ENCODE peak calls at places on chromosomes 7 and 10, in six cellular contexts. One of them, this sample, is unnamed.

GRCh38 chr7:51899611-51900010 is 583.0 kb upstream of the COBL start:
- DNase-seq in stomach: no peak
- DNase-seq in psoas muscle: no peak
- DNase-seq in fibroblast of the aortic adventitia: no peak
- DNase-seq in brain microvascular endothelial cell: no peak
- DNase-seq in endothelial cell: no peak
- DNase-seq in this sample: no peak

GRCh38 chr7:55133630-55134392 is 115.0 kb downstream of the EGFR start:
- DNase-seq in stomach: peak; percentile 51
- DNase-seq in psoas muscle: peak; percentile 67
- DNase-seq in fibroblast of the aortic adventitia: peak; percentile 99
- DNase-seq in brain microvascular endothelial cell: peak; percentile 99
- DNase-seq in endothelial cell: no peak
- DNase-seq in this sample: no peak

GRCh38 chr10:51800725-51801455 is 101.5 kb upstream of the CSTF2T start:
- DNase-seq in stomach: no peak
- DNase-seq in psoas muscle: no peak
- DNase-seq in fibroblast of the aortic adventitia: no peak
- DNase-seq in brain microvascular endothelial cell: no peak
- DNase-seq in endothelial cell: no peak
- DNase-seq in this sample: no peak

GRCh38 chr7:17640730-17641377 is 299.4 kb downstream of the SNX13 start:
- DNase-seq in stomach: no peak
- DNase-seq in psoas muscle: no peak
- DNase-seq in fibroblast of the aortic adventitia: peak; percentile 55
- DNase-seq in brain microvascular endothelial cell: peak; percentile 52
- DNase-seq in endothelial cell: peak; percentile 39
- DNase-seq in this sample: no peak

GRCh38 chr10:74683621-74684114 is 142.7 kb upstream of the KAT6B start:
- DNase-seq in stomach: no peak
- DNase-seq in psoas muscle: no peak
- DNase-seq in fibroblast of the aortic adventitia: peak; percentile 9
- DNase-seq in brain microvascular endothelial cell: no peak
- DNase-seq in endothelial cell: no peak
- DNase-seq in this sample: no peak

GRCh38 chr10:122849900-122850605 is 4.4 kb upstream of the CUZD1 start:
- DNase-seq in stomach: no peak
- DNase-seq in psoas muscle: no peak
- DNase-seq in fibroblast of the aortic adventitia: no peak
- DNase-seq in brain microvascular endothelial cell: no peak
- DNase-seq in endothelial cell: no peak
- DNase-seq in this sample: no peak

GRCh38 chr7:150514748-150515222 is at the start of gene GIMAP7:
- DNase-seq in stomach: no peak
- DNase-seq in psoas muscle: no peak
- DNase-seq in fibroblast of the aortic adventitia: no peak
- DNase-seq in brain microvascular endothelial cell: no peak
- DNase-seq in endothelial cell: no peak
- DNase-seq in this sample: no peak

GRCh38 chr7:46126901-46127300 is 205.8 kb upstream of the IGFBP3 start:
- DNase-seq in stomach: no peak
- DNase-seq in psoas muscle: no peak
- DNase-seq in fibroblast of the aortic adventitia: no peak
- DNase-seq in brain microvascular endothelial cell: no peak
- DNase-seq in endothelial cell: no peak
- DNase-seq in this sample: no peak

GRCh38 chr7:84248843-84249242 is 54.3 kb upstream of the SEMA3A start:
- DNase-seq in stomach: no peak
- DNase-seq in psoas muscle: no peak
- DNase-seq in fibroblast of the aortic adventitia: no peak
- DNase-seq in brain microvascular endothelial cell: no peak
- DNase-seq in endothelial cell: no peak
- DNase-seq in this sample: no peak

GRCh38 chr10:102783541-102783930 is 39.8 kb downstream of the WBP1L start:
- DNase-seq in stomach: no peak
- DNase-seq in psoas muscle: no peak
- DNase-seq in fibroblast of the aortic adventitia: no peak
- DNase-seq in brain microvascular endothelial cell: no peak
- DNase-seq in endothelial cell: no peak
- DNase-seq in this sample: no peak

GRCh38 chr7:144670251-144670650 is 165.6 kb downstream of the TPK1 start:
- DNase-seq in stomach: no peak
- DNase-seq in psoas muscle: no peak
- DNase-seq in fibroblast of the aortic adventitia: peak; percentile 40
- DNase-seq in brain microvascular endothelial cell: no peak
- DNase-seq in endothelial cell: no peak
- DNase-seq in this sample: no peak
- TF ChIP-seq CTCF in stomach: no peak
- TF ChIP-seq CTCF in psoas muscle: no peak
- TF ChIP-seq CTCF in fibroblast of the aortic adventitia: peak; percentile 26
- TF ChIP-seq CTCF in brain microvascular endothelial cell: peak; percentile 10
- TF ChIP-seq CTCF in endothelial cell: no peak
- TF ChIP-seq CTCF in this sample: peak; percentile 27

GRCh38 chr7:4745971-4746919 is 29.2 kb upstream of the AP5Z1 start:
- DNase-seq in stomach: peak; percentile 40
- DNase-seq in psoas muscle: no peak
- DNase-seq in fibroblast of the aortic adventitia: peak; percentile 80
- DNase-seq in brain microvascular endothelial cell: peak; percentile 76
- DNase-seq in endothelial cell: no peak
- DNase-seq in this sample: no peak

GRCh38 chr7:4747013-4747412 is 28.4 kb upstream of the AP5Z1 start:
- DNase-seq in stomach: no peak
- DNase-seq in psoas muscle: no peak
- DNase-seq in fibroblast of the aortic adventitia: no peak
- DNase-seq in brain microvascular endothelial cell: no peak
- DNase-seq in endothelial cell: no peak
- DNase-seq in this sample: no peak

GRCh38 chr7:4742852-4743251 is 32.6 kb upstream of the AP5Z1 start:
- DNase-seq in stomach: no peak
- DNase-seq in psoas muscle: no peak
- DNase-seq in fibroblast of the aortic adventitia: no peak
- DNase-seq in brain microvascular endothelial cell: no peak
- DNase-seq in endothelial cell: no peak
- DNase-seq in this sample: no peak

GRCh38 chr7:4745265-4745919 is 30.0 kb upstream of the AP5Z1 start:
- DNase-seq in stomach: no peak
- DNase-seq in psoas muscle: no peak
- DNase-seq in fibroblast of the aortic adventitia: no peak
- DNase-seq in brain microvascular endothelial cell: no peak
- DNase-seq in endothelial cell: no peak
- DNase-seq in this sample: no peak

GRCh38 chr7:4744391-4745264 is 30.8 kb upstream of the AP5Z1 start:
- DNase-seq in stomach: peak; percentile 97
- DNase-seq in psoas muscle: peak; percentile 99
- DNase-seq in fibroblast of the aortic adventitia: peak; percentile 99
- DNase-seq in brain microvascular endothelial cell: peak; percentile 99
- DNase-seq in endothelial cell: peak; percentile 97
- DNase-seq in this sample: peak; percentile 91
- TF ChIP-seq CTCF in stomach: no peak
- TF ChIP-seq CTCF in psoas muscle: no peak
- TF ChIP-seq CTCF in fibroblast of the aortic adventitia: no peak
- TF ChIP-seq CTCF in brain microvascular endothelial cell: peak; percentile 2
- TF ChIP-seq CTCF in endothelial cell: no peak
- TF ChIP-seq CTCF in this sample: no peak

GRCh38 chr10:93821051-93821772 is 63.5 kb downstream of the LGI1 start:
- DNase-seq in stomach: no peak
- DNase-seq in psoas muscle: no peak
- DNase-seq in fibroblast of the aortic adventitia: peak; percentile 71
- DNase-seq in brain microvascular endothelial cell: no peak
- DNase-seq in endothelial cell: no peak
- DNase-seq in this sample: no peak
- TF ChIP-seq CTCF in stomach: no peak
- TF ChIP-seq CTCF in psoas muscle: peak; percentile 29
- TF ChIP-seq CTCF in fibroblast of the aortic adventitia: peak; percentile 51
- TF ChIP-seq CTCF in brain microvascular endothelial cell: peak; percentile 38
- TF ChIP-seq CTCF in endothelial cell: peak; percentile 27
- TF ChIP-seq CTCF in this sample: peak; percentile 93

DNA sequence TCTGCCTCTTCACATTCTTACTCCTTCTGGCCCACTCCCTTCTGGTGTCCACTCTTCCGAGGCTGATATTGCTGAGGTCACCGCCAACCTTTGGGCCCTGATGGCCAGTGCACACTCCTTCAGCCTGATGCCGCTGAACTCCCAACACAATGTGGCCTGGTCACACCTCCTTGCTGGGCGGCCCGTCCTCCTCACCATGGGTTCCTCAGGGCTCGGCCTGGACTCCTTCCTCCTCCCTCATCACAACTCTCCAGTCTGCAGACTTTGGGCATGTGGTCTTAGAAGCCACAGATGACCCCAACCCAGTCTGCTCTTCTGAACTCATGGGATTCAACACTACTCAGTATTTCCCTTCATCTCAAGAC is 583.0 kb upstream of the MGMT start:
- DNase-seq in stomach: no peak
- DNase-seq in psoas muscle: no peak
- DNase-seq in fibroblast of the aortic adventitia: no peak
- DNase-seq in brain microvascular endothelial cell: no peak
- DNase-seq in endothelial cell: no peak
- DNase-seq in this sample: no peak
- TF ChIP-seq CTCF in stomach: no peak
- TF ChIP-seq CTCF in psoas muscle: no peak
- TF ChIP-seq CTCF in fibroblast of the aortic adventitia: no peak
- TF ChIP-seq CTCF in brain microvascular endothelial cell: no peak
- TF ChIP-seq CTCF in endothelial cell: no peak
- TF ChIP-seq CTCF in this sample: no peak

DNA sequence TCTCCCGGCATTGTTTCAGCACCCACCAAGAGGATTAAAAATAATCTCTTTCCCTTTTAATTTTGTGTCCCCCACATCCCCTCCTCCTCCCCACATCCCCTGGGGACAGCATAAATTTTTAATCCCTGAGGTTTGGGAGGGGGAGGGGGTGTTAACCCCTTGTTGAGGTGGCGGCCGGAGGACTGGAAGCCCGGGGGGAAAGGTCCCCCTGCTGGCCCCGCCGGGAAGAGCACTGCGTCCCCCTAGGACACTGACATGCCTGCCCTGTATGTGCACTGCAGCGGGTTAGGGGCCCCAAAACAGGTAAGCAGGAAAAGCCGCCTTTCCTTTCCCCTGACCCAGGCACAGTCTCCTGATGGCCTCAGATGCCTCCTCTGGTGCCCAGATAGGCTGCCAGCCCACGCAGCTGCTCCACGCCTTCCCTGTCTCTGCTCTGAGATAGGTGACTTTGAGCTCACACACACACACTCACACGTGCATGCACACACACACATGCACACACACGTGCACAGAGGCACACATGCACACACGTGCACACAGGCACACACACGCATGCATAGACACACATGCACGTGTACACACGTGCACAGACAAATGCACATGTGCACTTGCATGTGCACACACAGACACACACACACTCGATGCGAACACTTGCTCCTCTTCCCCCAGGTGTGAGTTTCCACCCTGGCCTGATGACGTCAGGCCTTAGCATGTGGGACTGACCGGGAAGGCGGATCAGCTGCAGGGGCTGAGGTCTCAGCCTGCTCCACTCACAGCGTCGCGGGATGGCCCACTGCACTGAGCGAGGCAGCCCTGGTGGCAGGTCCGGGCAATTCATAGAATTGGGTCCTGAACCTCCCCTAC is 12.3 kb downstream of the CNPY1 start:
- DNase-seq in stomach: no peak
- DNase-seq in psoas muscle: no peak
- DNase-seq in fibroblast of the aortic adventitia: no peak
- DNase-seq in brain microvascular endothelial cell: no peak
- DNase-seq in endothelial cell: peak; percentile 75
- DNase-seq in this sample: peak; percentile 72
- TF ChIP-seq CTCF in stomach: no peak
- TF ChIP-seq CTCF in psoas muscle: peak; percentile 37
- TF ChIP-seq CTCF in fibroblast of the aortic adventitia: peak; percentile 54
- TF ChIP-seq CTCF in brain microvascular endothelial cell: peak; percentile 76
- TF ChIP-seq CTCF in endothelial cell: peak; percentile 62
- TF ChIP-seq CTCF in this sample: peak; percentile 48

This sample was measured in D721Med.